ENCODE peak calls at places on chromosomes 11 and 22, in ten cellular contexts. H is AG09319, D is fibroblast of lung, X is pons, O is nephron progenitor cell, V is AG08396, J is tibial nerve, S is iris pigment epithelial cell, K is heart left ventricle, I is ascending aorta. L is an unnamed sample.

GRCh38 chr11:114785820-114786219 is 107.5 kb downstream of the NXPE2 start:
- DNase-seq in H (no peak), D (no peak), X (no peak), O (no peak), V (no peak), J (no peak), S (no peak), K (no peak), I (no peak), L (no peak)

GRCh38 chr11:120096756-120097191 is 41.1 kb downstream of the TRIM29 start:
- DNase-seq in H (no peak), D (no peak), X (no peak), O (peak), V (no peak), J (no peak), S (no peak), K (no peak), I (no peak), L (no peak)

GRCh38 chr22:41585898-41586297 is 3.7 kb downstream of the PMM1 start:
- DNase-seq in H (no peak), D (no peak), X (no peak), O (no peak), V (no peak), J (no peak), S (no peak), K (no peak), I (no peak), L (no peak)

GRCh38 chr11:30478923-30479322 is 107.2 kb downstream of the MPPED2 start:
- DNase-seq in H (no peak), D (no peak), X (no peak), O (no peak), V (no peak), J (no peak), S (no peak), K (peak), I (no peak), L (no peak)

GRCh38 chr22:22219140-22219996 is 25.2 kb upstream of the VPREB1 start:
- DNase-seq in H (no peak), D (no peak), X (no peak), O (no peak), V (no peak), J (no peak), S (no peak), K (no peak), I (no peak), L (no peak)

GRCh38 chr11:32164836-32165235 is 74.0 kb downstream of the RCN1 start:
- DNase-seq in H (no peak), D (no peak), X (no peak), O (no peak), V (no peak), J (no peak), S (no peak), K (no peak), I (no peak), L (no peak)

GRCh38 chr11:43138621-43139140 is 173.1 kb upstream of the API5 start:
- DNase-seq in H (no peak), D (no peak), X (no peak), O (no peak), V (no peak), J (no peak), S (no peak), K (no peak), I (no peak), L (no peak)

GRCh38 chr11:118211006-118211405 is 13.8 kb downstream of the JAML start:
- DNase-seq in H (no peak), D (no peak), X (no peak), O (no peak), V (no peak), J (no peak), S (no peak), K (peak), I (no peak), L (no peak)

GRCh38 chr11:88569342-88569741 is 231.8 kb upstream of the CTSC start:
- DNase-seq in H (no peak), D (no peak), X (no peak), O (no peak), V (no peak), J (no peak), S (peak), K (no peak), I (no peak), L (no peak)

GRCh38 chr11:45218705-45219104 is 67.4 kb downstream of the SYT13 start:
- DNase-seq in H (no peak), D (no peak), X (no peak), O (no peak), V (no peak), J (no peak), S (no peak), K (no peak), I (no peak), L (no peak)

GRCh38 chr11:91163619-91164451 is 941.0 kb upstream of the CHORDC1 start:
- DNase-seq in H (no peak), D (peak), X (peak), O (no peak), V (no peak), J (no peak), S (peak), K (no peak), I (no peak), L (no peak)

GRCh38 chr22:33513388-33514336 is 406.6 kb downstream of the LARGE1 start:
- DNase-seq in H (peak), D (peak), X (no peak), O (no peak), V (no peak), J (no peak), S (no peak), K (no peak), I (no peak), L (no peak)

GRCh38 chr11:122724520-122724919 is 69.0 kb downstream of the UBASH3B start:
- DNase-seq in H (no peak), D (no peak), X (no peak), O (no peak), V (no peak), J (no peak), S (no peak), K (no peak), I (no peak), L (no peak)

GRCh38 chr11:65489706-65490310 is 9.0 kb upstream of the MALAT1 start:
- DNase-seq in H (no peak), D (peak), X (no peak), O (peak), V (no peak), J (no peak), S (no peak), K (peak), I (no peak), L (no peak)

L was measured in CMK.